ENCODE peak calls at places on chromosomes 11 and 22, in six cellular contexts. One of them, this sample, is unnamed.

GRCh38 chr22:43136255-43136654 is 6.9 kb downstream of the MCAT start:
- DNase-seq in globus pallidus: no peak
- DNase-seq in EL: peak
- DNase-seq in stimulated activated naive CD4-positive, alpha-beta T cell: peak
- DNase-seq in activated naive CD4-positive, alpha-beta T cell treated with anti-CD3 and anti-CD28 coated beads for 36 hours: no peak
- DNase-seq in kidney epithelial cell: no peak
- DNase-seq in this sample: no peak

GRCh38 chr11:67352546-67353316 is 615 bp downstream of the POLD4 start:
- DNase-seq in kidney epithelial cell: no peak
- DNase-seq in activated naive CD4-positive, alpha-beta T cell treated with anti-CD3 and anti-CD28 coated beads for 36 hours: no peak
- DNase-seq in stimulated activated naive CD4-positive, alpha-beta T cell: no peak
- DNase-seq in globus pallidus: no peak
- DNase-seq in EL: peak
- DNase-seq in this sample: no peak

GRCh38 chr22:40332319-40332781 is 13.9 kb upstream of the ADSL start:
- DNase-seq in kidney epithelial cell: no peak
- DNase-seq in EL: no peak
- DNase-seq in activated naive CD4-positive, alpha-beta T cell treated with anti-CD3 and anti-CD28 coated beads for 36 hours: peak
- DNase-seq in stimulated activated naive CD4-positive, alpha-beta T cell: peak
- DNase-seq in globus pallidus: no peak
- DNase-seq in this sample: no peak

GRCh38 chr11:62461740-62462522 is 43.1 kb downstream of the SCGB1A1 start:
- DNase-seq in kidney epithelial cell: no peak
- DNase-seq in activated naive CD4-positive, alpha-beta T cell treated with anti-CD3 and anti-CD28 coated beads for 36 hours: no peak
- DNase-seq in stimulated activated naive CD4-positive, alpha-beta T cell: no peak
- DNase-seq in globus pallidus: no peak
- DNase-seq in EL: peak
- DNase-seq in this sample: no peak

GRCh38 chr11:61806785-61807184 is 10.0 kb downstream of the FADS1 start:
- DNase-seq in stimulated activated naive CD4-positive, alpha-beta T cell: no peak
- DNase-seq in globus pallidus: no peak
- DNase-seq in kidney epithelial cell: no peak
- DNase-seq in EL: no peak
- DNase-seq in activated naive CD4-positive, alpha-beta T cell treated with anti-CD3 and anti-CD28 coated beads for 36 hours: no peak
- DNase-seq in this sample: no peak

GRCh38 chr11:93766504-93766903 is 17.6 kb upstream of the MED17 start:
- DNase-seq in globus pallidus: no peak
- DNase-seq in stimulated activated naive CD4-positive, alpha-beta T cell: no peak
- DNase-seq in activated naive CD4-positive, alpha-beta T cell treated with anti-CD3 and anti-CD28 coated beads for 36 hours: no peak
- DNase-seq in EL: no peak
- DNase-seq in kidney epithelial cell: no peak
- DNase-seq in this sample: no peak

GRCh38 chr11:109015283-109015682 is 350.4 kb downstream of the DDX10 start:
- DNase-seq in globus pallidus: no peak
- DNase-seq in stimulated activated naive CD4-positive, alpha-beta T cell: no peak
- DNase-seq in activated naive CD4-positive, alpha-beta T cell treated with anti-CD3 and anti-CD28 coated beads for 36 hours: no peak
- DNase-seq in kidney epithelial cell: peak
- DNase-seq in EL: peak
- DNase-seq in this sample: no peak

GRCh38 chr11:45094958-45095690 is 51.3 kb upstream of the PRDM11 start:
- DNase-seq in globus pallidus: no peak
- DNase-seq in EL: no peak
- DNase-seq in activated naive CD4-positive, alpha-beta T cell treated with anti-CD3 and anti-CD28 coated beads for 36 hours: no peak
- DNase-seq in kidney epithelial cell: no peak
- DNase-seq in stimulated activated naive CD4-positive, alpha-beta T cell: no peak
- DNase-seq in this sample: no peak

GRCh38 chr11:70603756-70604211 is 205.5 kb downstream of the CTTN start:
- DNase-seq in EL: no peak
- DNase-seq in globus pallidus: no peak
- DNase-seq in activated naive CD4-positive, alpha-beta T cell treated with anti-CD3 and anti-CD28 coated beads for 36 hours: no peak
- DNase-seq in stimulated activated naive CD4-positive, alpha-beta T cell: no peak
- DNase-seq in kidney epithelial cell: no peak
- DNase-seq in this sample: peak

GRCh38 chr22:17307566-17307965 is 61.7 kb upstream of the CECR2 start:
- DNase-seq in globus pallidus: no peak
- DNase-seq in activated naive CD4-positive, alpha-beta T cell treated with anti-CD3 and anti-CD28 coated beads for 36 hours: no peak
- DNase-seq in stimulated activated naive CD4-positive, alpha-beta T cell: no peak
- DNase-seq in kidney epithelial cell: no peak
- DNase-seq in EL: no peak
- DNase-seq in this sample: no peak

GRCh38 chr11:71285111-71285510 is 32.7 kb upstream of the SHANK2 start:
- DNase-seq in activated naive CD4-positive, alpha-beta T cell treated with anti-CD3 and anti-CD28 coated beads for 36 hours: no peak
- DNase-seq in EL: no peak
- DNase-seq in stimulated activated naive CD4-positive, alpha-beta T cell: no peak
- DNase-seq in globus pallidus: no peak
- DNase-seq in kidney epithelial cell: no peak
- DNase-seq in this sample: no peak

GRCh38 chr11:59957094-59957493 is 6.7 kb upstream of the OOSP4A start:
- DNase-seq in activated naive CD4-positive, alpha-beta T cell treated with anti-CD3 and anti-CD28 coated beads for 36 hours: no peak
- DNase-seq in kidney epithelial cell: no peak
- DNase-seq in globus pallidus: no peak
- DNase-seq in EL: peak
- DNase-seq in stimulated activated naive CD4-positive, alpha-beta T cell: no peak
- DNase-seq in this sample: no peak

GRCh38 chr11:21072517-21072916 is 403.1 kb downstream of the NELL1 start:
- DNase-seq in activated naive CD4-positive, alpha-beta T cell treated with anti-CD3 and anti-CD28 coated beads for 36 hours: no peak
- DNase-seq in stimulated activated naive CD4-positive, alpha-beta T cell: no peak
- DNase-seq in kidney epithelial cell: no peak
- DNase-seq in globus pallidus: no peak
- DNase-seq in EL: no peak
- DNase-seq in this sample: no peak

GRCh38 chr11:79201637-79202347 is 239.0 kb downstream of the TENM4 start:
- DNase-seq in stimulated activated naive CD4-positive, alpha-beta T cell: no peak
- DNase-seq in kidney epithelial cell: peak
- DNase-seq in globus pallidus: no peak
- DNase-seq in activated naive CD4-positive, alpha-beta T cell treated with anti-CD3 and anti-CD28 coated beads for 36 hours: no peak
- DNase-seq in EL: no peak
- DNase-seq in this sample: no peak

GRCh38 chr22:40232624-40233023 is 54.9 kb downstream of the TNRC6B start:
- DNase-seq in kidney epithelial cell: no peak
- DNase-seq in stimulated activated naive CD4-positive, alpha-beta T cell: no peak
- DNase-seq in globus pallidus: no peak
- DNase-seq in EL: no peak
- DNase-seq in activated naive CD4-positive, alpha-beta T cell treated with anti-CD3 and anti-CD28 coated beads for 36 hours: no peak
- DNase-seq in this sample: no peak

GRCh38 chr22:26893711-26894110 is 236.3 kb downstream of the MIAT start:
- DNase-seq in EL: no peak
- DNase-seq in activated naive CD4-positive, alpha-beta T cell treated with anti-CD3 and anti-CD28 coated beads for 36 hours: no peak
- DNase-seq in kidney epithelial cell: no peak
- DNase-seq in stimulated activated naive CD4-positive, alpha-beta T cell: no peak
- DNase-seq in globus pallidus: no peak
- DNase-seq in this sample: no peak

GRCh38 chr11:46701078-46701654 is 335 bp downstream of the ZNF408 start:
- DNase-seq in kidney epithelial cell: no peak
- DNase-seq in globus pallidus: no peak
- DNase-seq in activated naive CD4-positive, alpha-beta T cell treated with anti-CD3 and anti-CD28 coated beads for 36 hours: no peak
- DNase-seq in stimulated activated naive CD4-positive, alpha-beta T cell: no peak
- DNase-seq in EL: no peak
- DNase-seq in this sample: no peak

GRCh38 chr11:111910637-111911562 is 670 bp downstream of the CRYAB start:
- DNase-seq in kidney epithelial cell: no peak
- DNase-seq in stimulated activated naive CD4-positive, alpha-beta T cell: no peak
- DNase-seq in EL: no peak
- DNase-seq in globus pallidus: peak
- DNase-seq in activated naive CD4-positive, alpha-beta T cell treated with anti-CD3 and anti-CD28 coated beads for 36 hours: no peak
- DNase-seq in this sample: no peak